ENCODE peak calls at places on chromosomes 16 and 17, in ten cellular contexts. One of them, this sample, is unnamed.

GRCh38 chr17:83010323-83011200 is 68.8 kb upstream of the METRNL start:
- DNase-seq in mucosa of gallbladder: no peak
- DNase-seq in HEK293T: no peak
- DNase-seq in KBM-7: no peak
- DNase-seq in CD4-positive, alpha-beta T cell: no peak
- DNase-seq in stimulated activated CD8-positive, alpha-beta memory T cell treated with anti-CD3 and anti-CD28 coated beads, Interleukin-4, amount 100 ng/mL, for 24 hours: no peak
- DNase-seq in activated T-helper 1 cell treated with Interleukin-2 at 50 U/mL for 16 hours: no peak
- DNase-seq in stimulated activated CD4-positive, alpha-beta T cell treated with anti-CD3 and anti-CD28 coated beads, Interleukin-15, amount 100 ng/mL, for 1 hour: no peak
- DNase-seq in endothelial cell: no peak
- DNase-seq in C1 segment of cervical spinal cord: no peak
- DNase-seq in this sample: no peak

GRCh38 chr17:19766421-19767270 is 18.5 kb upstream of the ALDH3A1 start:
- DNase-seq in mucosa of gallbladder: peak; percentile 78
- DNase-seq in HEK293T: peak; percentile 83
- DNase-seq in KBM-7: peak; percentile 61
- DNase-seq in CD4-positive, alpha-beta T cell: peak; percentile 87
- DNase-seq in stimulated activated CD8-positive, alpha-beta memory T cell treated with anti-CD3 and anti-CD28 coated beads, Interleukin-4, amount 100 ng/mL, for 24 hours: peak; percentile 73
- DNase-seq in activated T-helper 1 cell treated with Interleukin-2 at 50 U/mL for 16 hours: peak; percentile 68
- DNase-seq in stimulated activated CD4-positive, alpha-beta T cell treated with anti-CD3 and anti-CD28 coated beads, Interleukin-15, amount 100 ng/mL, for 1 hour: peak; percentile 77
- DNase-seq in endothelial cell: peak; percentile 89
- DNase-seq in C1 segment of cervical spinal cord: peak; percentile 82
- DNase-seq in this sample: no peak

GRCh38 chr17:41415833-41416335 is 8.5 kb downstream of the KRT37 start:
- DNase-seq in mucosa of gallbladder: peak; percentile 58
- DNase-seq in HEK293T: no peak
- DNase-seq in KBM-7: no peak
- DNase-seq in CD4-positive, alpha-beta T cell: no peak
- DNase-seq in stimulated activated CD8-positive, alpha-beta memory T cell treated with anti-CD3 and anti-CD28 coated beads, Interleukin-4, amount 100 ng/mL, for 24 hours: no peak
- DNase-seq in activated T-helper 1 cell treated with Interleukin-2 at 50 U/mL for 16 hours: no peak
- DNase-seq in stimulated activated CD4-positive, alpha-beta T cell treated with anti-CD3 and anti-CD28 coated beads, Interleukin-15, amount 100 ng/mL, for 1 hour: no peak
- DNase-seq in endothelial cell: no peak
- DNase-seq in C1 segment of cervical spinal cord: no peak
- DNase-seq in this sample: no peak

GRCh38 chr16:85205747-85206471 is 93.6 kb upstream of the CIBAR2 start:
- DNase-seq in mucosa of gallbladder: no peak
- DNase-seq in HEK293T: no peak
- DNase-seq in KBM-7: no peak
- DNase-seq in CD4-positive, alpha-beta T cell: no peak
- DNase-seq in stimulated activated CD8-positive, alpha-beta memory T cell treated with anti-CD3 and anti-CD28 coated beads, Interleukin-4, amount 100 ng/mL, for 24 hours: no peak
- DNase-seq in activated T-helper 1 cell treated with Interleukin-2 at 50 U/mL for 16 hours: no peak
- DNase-seq in stimulated activated CD4-positive, alpha-beta T cell treated with anti-CD3 and anti-CD28 coated beads, Interleukin-15, amount 100 ng/mL, for 1 hour: no peak
- DNase-seq in endothelial cell: no peak
- DNase-seq in C1 segment of cervical spinal cord: no peak
- DNase-seq in this sample: no peak

GRCh38 chr17:50521517-50521916 is 11.0 kb upstream of the EPN3 start:
- DNase-seq in mucosa of gallbladder: no peak
- DNase-seq in HEK293T: no peak
- DNase-seq in KBM-7: no peak
- DNase-seq in CD4-positive, alpha-beta T cell: no peak
- DNase-seq in stimulated activated CD8-positive, alpha-beta memory T cell treated with anti-CD3 and anti-CD28 coated beads, Interleukin-4, amount 100 ng/mL, for 24 hours: no peak
- DNase-seq in activated T-helper 1 cell treated with Interleukin-2 at 50 U/mL for 16 hours: no peak
- DNase-seq in stimulated activated CD4-positive, alpha-beta T cell treated with anti-CD3 and anti-CD28 coated beads, Interleukin-15, amount 100 ng/mL, for 1 hour: no peak
- DNase-seq in endothelial cell: no peak
- DNase-seq in C1 segment of cervical spinal cord: no peak
- DNase-seq in this sample: no peak

GRCh38 chr16:3842994-3843393 is 37.5 kb downstream of the CREBBP start:
- DNase-seq in mucosa of gallbladder: no peak
- DNase-seq in HEK293T: no peak
- DNase-seq in KBM-7: no peak
- DNase-seq in CD4-positive, alpha-beta T cell: no peak
- DNase-seq in stimulated activated CD8-positive, alpha-beta memory T cell treated with anti-CD3 and anti-CD28 coated beads, Interleukin-4, amount 100 ng/mL, for 24 hours: no peak
- DNase-seq in activated T-helper 1 cell treated with Interleukin-2 at 50 U/mL for 16 hours: no peak
- DNase-seq in stimulated activated CD4-positive, alpha-beta T cell treated with anti-CD3 and anti-CD28 coated beads, Interleukin-15, amount 100 ng/mL, for 1 hour: no peak
- DNase-seq in endothelial cell: no peak
- DNase-seq in C1 segment of cervical spinal cord: no peak
- DNase-seq in this sample: no peak

GRCh38 chr17:27793168-27793905 is 7.0 kb downstream of the NOS2 start:
- DNase-seq in mucosa of gallbladder: no peak
- DNase-seq in HEK293T: peak; percentile 64
- DNase-seq in KBM-7: no peak
- DNase-seq in CD4-positive, alpha-beta T cell: no peak
- DNase-seq in stimulated activated CD8-positive, alpha-beta memory T cell treated with anti-CD3 and anti-CD28 coated beads, Interleukin-4, amount 100 ng/mL, for 24 hours: no peak
- DNase-seq in activated T-helper 1 cell treated with Interleukin-2 at 50 U/mL for 16 hours: no peak
- DNase-seq in stimulated activated CD4-positive, alpha-beta T cell treated with anti-CD3 and anti-CD28 coated beads, Interleukin-15, amount 100 ng/mL, for 1 hour: no peak
- DNase-seq in endothelial cell: peak; percentile 39
- DNase-seq in C1 segment of cervical spinal cord: peak; percentile 9
- DNase-seq in this sample: no peak

GRCh38 chr17:61436273-61436672 is 15.9 kb upstream of the TBX4 start:
- DNase-seq in mucosa of gallbladder: no peak
- DNase-seq in HEK293T: no peak
- DNase-seq in KBM-7: no peak
- DNase-seq in CD4-positive, alpha-beta T cell: no peak
- DNase-seq in stimulated activated CD8-positive, alpha-beta memory T cell treated with anti-CD3 and anti-CD28 coated beads, Interleukin-4, amount 100 ng/mL, for 24 hours: no peak
- DNase-seq in activated T-helper 1 cell treated with Interleukin-2 at 50 U/mL for 16 hours: no peak
- DNase-seq in stimulated activated CD4-positive, alpha-beta T cell treated with anti-CD3 and anti-CD28 coated beads, Interleukin-15, amount 100 ng/mL, for 1 hour: no peak
- DNase-seq in endothelial cell: no peak
- DNase-seq in C1 segment of cervical spinal cord: no peak
- DNase-seq in this sample: no peak

This sample was measured in SIG-M5.